ENCODE peak calls at places on chromosome X, in ten cellular contexts. B is PC-3, Q is OCI-LY7, E is nephron progenitor cell, Y is WERI-Rb-1, H is psoas muscle, O is lower leg skin, X is pancreas, N is AG09319, Z is B cell. A is an unnamed sample.

GRCh38 chrX:118847676-118848075 is 24.1 kb downstream of the ZCCHC12 start:
- DNase-seq in B (peak; percentile 80), Q (peak; percentile 41), E (no peak), Y (no peak), H (no peak), O (no peak), X (no peak), N (peak; percentile 7), Z (no peak), A (no peak)

GRCh38 chrX:20431486-20431885 is 164.8 kb upstream of the RPS6KA3 start:
- DNase-seq in B (no peak), Q (no peak), E (no peak), Y (no peak), H (no peak), O (no peak), X (no peak), N (no peak), Z (no peak), A (no peak)

GRCh38 chrX:17425151-17425550 is 50.2 kb downstream of the NHS start:
- DNase-seq in B (no peak), Q (no peak), E (no peak), Y (no peak), H (no peak), O (no peak), X (no peak), N (peak; percentile 66), Z (no peak), A (no peak)

GRCh38 chrX:38575888-38576287 is 14.5 kb downstream of the TSPAN7 start:
- DNase-seq in B (no peak), Q (no peak), E (no peak), Y (no peak), H (no peak), O (no peak), X (no peak), N (no peak), Z (no peak), A (no peak)

GRCh38 chrX:31483336-31483735 is 411.5 kb upstream of the FTHL17 start:
- DNase-seq in B (no peak), Q (no peak), E (no peak), Y (no peak), H (no peak), O (no peak), X (no peak), N (no peak), Z (no peak), A (no peak)

GRCh38 chrX:6159468-6159867 is 69.2 kb downstream of the NLGN4X start:
- DNase-seq in B (no peak), Q (no peak), E (no peak), Y (no peak), H (no peak), O (no peak), X (no peak), N (no peak), Z (no peak), A (no peak)

GRCh38 chrX:81120270-81120935 is 81.3 kb downstream of the HMGN5 start:
- DNase-seq in B (no peak), Q (peak; percentile 17), E (no peak), Y (peak; percentile 7), H (no peak), O (no peak), X (no peak), N (no peak), Z (no peak), A (no peak)

GRCh38 chrX:9456250-9457074 is 8.4 kb upstream of the TBL1X start:
- DNase-seq in B (peak; percentile 11), Q (no peak), E (no peak), Y (no peak), H (no peak), O (no peak), X (no peak), N (no peak), Z (no peak), A (peak; percentile 50)

GRCh38 chrX:71058116-71058515 is 10.0 kb downstream of the SNX12 start:
- DNase-seq in B (no peak), Q (no peak), E (no peak), Y (no peak), H (no peak), O (no peak), X (no peak), N (no peak), Z (no peak), A (no peak)

GRCh38 chrX:9659571-9660195 is 106.0 kb downstream of the GPR143 start:
- DNase-seq in B (peak; percentile 81), Q (no peak), E (no peak), Y (no peak), H (no peak), O (no peak), X (no peak), N (no peak), Z (no peak), A (no peak)

GRCh38 chrX:139892512-139892911 is 40.3 kb downstream of the ATP11C start:
- DNase-seq in B (no peak), Q (no peak), E (no peak), Y (no peak), H (no peak), O (no peak), X (no peak), N (no peak), Z (no peak), A (no peak)

GRCh38 chrX:104921606-104922205 is 298.8 kb downstream of the TEX13A start:
- DNase-seq in B (peak; percentile 24), Q (no peak), E (peak; percentile 5), Y (no peak), H (no peak), O (no peak), X (peak; percentile 8), N (no peak), Z (no peak), A (no peak)

GRCh38 chrX:41180194-41180902 is 95.1 kb downstream of the USP9X start:
- DNase-seq in B (peak; percentile 67), Q (peak; percentile 62), E (peak; percentile 33), Y (peak; percentile 46), H (peak; percentile 31), O (no peak), X (peak; percentile 39), N (peak; percentile 34), Z (peak; percentile 55), A (peak; percentile 67)

GRCh38 chrX:7244400-7244799 is 96.4 kb upstream of the PUDP start:
- DNase-seq in B (no peak), Q (no peak), E (no peak), Y (no peak), H (no peak), O (no peak), X (no peak), N (no peak), Z (no peak), A (no peak)

GRCh38 chrX:40073439-40074054 is 24.2 kb downstream of the BCOR start:
- DNase-seq in B (no peak), Q (no peak), E (no peak), Y (no peak), H (peak; percentile 32), O (no peak), X (no peak), N (no peak), Z (no peak), A (no peak)

GRCh38 chrX:115642895-115643530 is 82.0 kb downstream of the PLS3 start:
- DNase-seq in B (peak; percentile 75), Q (peak; percentile 14), E (peak; percentile 44), Y (peak; percentile 27), H (no peak), O (no peak), X (peak; percentile 54), N (peak; percentile 68), Z (no peak), A (peak; percentile 49)

GRCh38 chrX:71214604-71215334 is 8.3 kb upstream of the GJB1 start:
- DNase-seq in B (no peak), Q (no peak), E (no peak), Y (no peak), H (no peak), O (no peak), X (peak; percentile 89), N (no peak), Z (no peak), A (no peak)

GRCh38 chrX:10926404-10926803 is 184.7 kb upstream of the HCCS start:
- DNase-seq in B (no peak), Q (no peak), E (no peak), Y (no peak), H (no peak), O (no peak), X (no peak), N (no peak), Z (no peak), A (no peak)

GRCh38 chrX:153400146-153401132 is 711 bp downstream of the PNMA6E start:
- DNase-seq in B (peak; percentile 49), Q (peak; percentile 63), E (peak; percentile 62), Y (peak; percentile 82), H (peak; percentile 47), O (no peak), X (peak; percentile 22), N (no peak), Z (no peak), A (peak; percentile 64)

GRCh38 chrX:123203772-123204171 is 19.7 kb downstream of the GRIA3 start:
- DNase-seq in B (no peak), Q (no peak), E (no peak), Y (no peak), H (no peak), O (no peak), X (no peak), N (no peak), Z (no peak), A (no peak)
- TF ChIP-seq CTCF in B (peak; percentile 33), Q (peak; percentile 44), E (no peak), Y (no peak), H (no peak), O (no peak), X (no peak), N (no peak), Z (no peak), A (no peak)

GRCh38 chrX:126137899-126138298 is 28.2 kb downstream of the DCAF12L2 start:
- DNase-seq in B (no peak), Q (peak; percentile 0), E (no peak), Y (no peak), H (no peak), O (no peak), X (no peak), N (no peak), Z (no peak), A (no peak)
- TF ChIP-seq CTCF in B (peak; percentile 38), Q (peak; percentile 52), E (peak; percentile 12), Y (peak; percentile 53), H (no peak), O (no peak), X (no peak), N (no peak), Z (no peak), A (no peak)

GRCh38 chrX:103687696-103688191 is 1.2 kb upstream of the MORF4L2 start:
- DNase-seq in B (peak; percentile 74), Q (peak; percentile 74), E (peak; percentile 69), Y (peak; percentile 68), H (peak; percentile 59), O (peak; percentile 87), X (peak; percentile 71), N (peak; percentile 44), Z (peak; percentile 52), A (peak; percentile 58)
- TF ChIP-seq CTCF in B (peak; percentile 84), Q (peak; percentile 75), E (peak; percentile 52), Y (peak; percentile 63), H (peak; percentile 61), O (no peak), X (no peak), N (peak; percentile 63), Z (peak; percentile 53), A (peak; percentile 33)

DNA sequence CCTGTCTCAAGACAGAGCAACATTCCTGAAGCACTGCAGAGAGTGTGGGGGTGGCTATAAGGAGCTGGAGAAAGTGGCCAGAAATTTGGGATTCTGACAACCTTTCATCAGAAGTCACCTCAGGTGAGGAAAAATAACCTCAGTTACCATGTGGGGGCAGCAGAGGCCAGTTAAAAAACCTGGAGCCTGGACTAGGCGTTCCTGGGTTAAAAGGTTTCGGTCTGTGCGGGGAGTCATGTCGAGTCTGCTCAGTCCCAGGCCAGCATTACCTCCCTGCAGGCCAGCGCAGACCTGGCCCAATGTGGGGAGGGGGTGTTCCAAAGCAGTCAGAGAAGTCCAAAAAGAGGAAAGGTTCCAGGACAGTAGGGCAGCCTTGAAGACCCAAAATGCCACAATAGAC is 10.9 kb upstream of the NALF2 start:
- DNase-seq in B (peak; percentile 53), Q (peak; percentile 47), E (peak; percentile 61), Y (peak; percentile 64), H (no peak), O (no peak), X (peak; percentile 63), N (no peak), Z (no peak), A (peak; percentile 38)
- TF ChIP-seq CTCF in B (peak; percentile 59), Q (peak; percentile 69), E (peak; percentile 21), Y (peak; percentile 53), H (peak; percentile 36), O (no peak), X (peak; percentile 24), N (peak; percentile 28), Z (no peak), A (peak; percentile 36)